ENCODE peak calls at places on chromosomes 16 and 17, in four cellular contexts. P is H1, Q is K562, I is GM12878. R is an unnamed sample.

GRCh38 chr17:74840989-74841666 is 18.6 kb downstream of the GRIN2C start:
- DNase-seq in P (no peak), Q (peak), I (no peak), R (no peak)

GRCh38 chr17:68595496-68595895 is 5.7 kb downstream of the FAM20A start:
- DNase-seq in P (no peak), Q (no peak), I (no peak), R (no peak)

GRCh38 chr17:54280741-54281140 is 458.0 kb downstream of the KIF2B start:
- DNase-seq in P (no peak), Q (no peak), I (no peak), R (no peak)

GRCh38 chr16:53504665-53505064 is 1.7 kb upstream of the AKTIP start:
- DNase-seq in P (no peak), Q (no peak), I (no peak), R (no peak)

GRCh38 chr16:425740-426114 is 278 bp downstream of the RAB11FIP3 start:
- DNase-seq in P (no peak), Q (no peak), I (no peak), R (no peak)

GRCh38 chr16:70770291-70770967 is 30.5 kb downstream of the VAC14 start:
- DNase-seq in P (no peak), Q (no peak), I (no peak), R (no peak)

GRCh38 chr16:11452746-11453344 is 107.6 kb downstream of the RMI2 start:
- DNase-seq in P (no peak), Q (no peak), I (no peak), R (no peak)

GRCh38 chr17:39757176-39757662 is 19.5 kb downstream of the GRB7 start:
- DNase-seq in P (no peak), Q (no peak), I (no peak), R (no peak)

GRCh38 chr17:46865100-46865499 is 13.7 kb downstream of the WNT9B start:
- DNase-seq in P (no peak), Q (no peak), I (no peak), R (no peak)

GRCh38 chr16:79721186-79721745 is 120.7 kb upstream of the MAF start:
- DNase-seq in P (no peak), Q (no peak), I (no peak), R (no peak)

GRCh38 chr16:15548482-15548891 is 94.5 kb downstream of the MARF1 start:
- DNase-seq in P (no peak), Q (no peak), I (peak), R (no peak)

GRCh38 chr16:50833929-50834328 is 92.0 kb downstream of the CYLD start:
- DNase-seq in P (peak), Q (no peak), I (no peak), R (no peak)

GRCh38 chr17:62998665-62999393 is 32.8 kb downstream of the TANC2 start:
- DNase-seq in P (no peak), Q (no peak), I (no peak), R (no peak)

GRCh38 chr17:7045492-7046126 is 1.7 kb upstream of the SLC16A11 start:
- DNase-seq in P (no peak), Q (no peak), I (peak), R (peak)
- TF ChIP-seq YY1 in P (no peak), Q (no peak), I (no peak), R (no peak)

GRCh38 chr17:38706625-38707298 is 1.7 kb downstream of the MLLT6 start:
- DNase-seq in P (peak), Q (peak), I (no peak), R (no peak)
- TF ChIP-seq CEBPB in P (no peak), Q (no peak), I (no peak), R (no peak)

DNA sequence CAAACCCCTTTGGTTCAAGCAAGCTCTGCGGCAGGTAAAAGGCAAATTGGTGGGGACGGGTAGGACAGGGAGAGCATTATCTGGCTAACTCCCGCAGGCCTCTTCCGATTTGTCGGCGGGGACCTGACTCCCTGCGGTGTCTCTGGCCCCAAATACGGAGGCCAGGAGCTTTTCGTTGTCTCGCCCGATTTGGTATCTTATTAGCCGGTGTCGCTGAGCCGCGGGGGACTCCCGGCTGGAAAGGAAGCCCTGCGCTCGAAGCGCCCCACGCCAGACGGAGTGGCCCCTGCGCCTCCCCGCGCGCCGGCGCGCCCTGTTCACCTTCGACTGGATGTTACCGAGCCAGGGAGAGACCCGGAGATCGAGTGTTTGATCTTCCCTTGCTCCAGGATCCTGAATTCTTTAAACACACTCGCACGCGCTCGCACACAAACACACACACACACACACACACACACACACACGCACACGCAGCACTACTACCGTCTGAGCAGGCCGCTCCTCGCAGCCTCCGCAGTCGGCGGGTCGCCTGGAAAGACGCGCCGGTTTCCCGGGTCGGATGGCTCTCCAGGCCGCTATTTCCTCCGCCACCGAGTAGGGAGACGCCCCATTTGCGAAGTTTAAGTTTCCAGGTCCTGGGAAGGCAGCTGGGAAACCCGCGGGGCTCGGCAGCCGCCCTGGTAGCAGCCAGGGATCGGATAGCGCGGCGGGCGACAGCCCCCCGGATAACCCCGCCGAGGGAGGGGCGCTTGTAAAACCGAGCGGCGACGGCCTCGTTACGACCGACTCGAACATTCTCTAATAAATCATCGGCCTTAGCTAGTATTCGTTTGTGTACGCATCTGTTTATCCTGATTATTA is 3.3 kb downstream of the PRAC1 start:
- DNase-seq in P (peak), Q (no peak), I (no peak), R (no peak)
- TF ChIP-seq EGR1 in P (no peak), Q (no peak), I (no peak), R (no peak)

GRCh38 chr16:85168732-85169256 is 56.5 kb upstream of the CIBAR2 start:
- DNase-seq in P (peak), Q (peak), I (no peak), R (no peak)
- TF ChIP-seq YY1 in P (no peak), Q (no peak), I (no peak), R (no peak)

GRCh38 chr17:77404812-77405581 is 264.2 kb downstream of the SEC14L1 start:
- DNase-seq in P (no peak), Q (no peak), I (peak), R (no peak)
- TF ChIP-seq CEBPB in P (no peak), Q (no peak), I (no peak), R (no peak)

DNA sequence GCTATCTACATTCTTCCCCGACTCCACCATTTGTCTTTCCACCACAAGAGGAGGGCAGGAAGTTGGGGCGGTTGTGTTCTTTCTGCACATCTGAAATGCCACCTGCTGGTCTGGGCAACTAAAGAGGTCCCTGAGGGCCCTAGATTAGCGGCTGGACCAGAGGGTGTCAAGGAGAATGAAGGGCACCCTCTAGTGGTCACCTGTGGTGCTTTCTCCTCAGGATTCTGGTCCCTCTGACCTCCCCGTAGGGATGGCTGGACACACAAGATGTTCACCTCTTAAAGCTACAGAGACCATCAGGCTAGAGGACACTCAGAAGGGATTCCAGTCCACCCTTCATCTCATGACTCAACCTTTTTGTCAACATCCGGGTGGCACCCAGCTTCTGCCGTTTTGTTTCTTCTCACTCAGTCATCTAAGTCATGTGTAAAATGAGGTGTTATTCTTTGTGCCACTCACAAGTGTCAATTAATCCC is 2.9 kb upstream of the SCIMP start:
- DNase-seq in P (peak), Q (peak), I (peak), R (peak)
- TF ChIP-seq EGR1 in P (no peak), Q (no peak), I (no peak), R (no peak)

GRCh38 chr17:41481051-41481450 is at the start of gene KRT35:
- DNase-seq in P (no peak), Q (no peak), I (no peak), R (no peak)
- TF ChIP-seq YY1 in P (no peak), Q (no peak), I (no peak), R (no peak)

GRCh38 chr17:32859857-32860525 is 16.9 kb downstream of the MYO1D start:
- DNase-seq in P (no peak), Q (peak), I (no peak), R (no peak)
- TF ChIP-seq CEBPB in P (no peak), Q (peak), I (no peak), R (no peak)